ENCODE peak calls at places on chromosome 10, in five cellular contexts. One of them, this sample, is unnamed.

GRCh38 chr10:46229144-46229563 is 57.6 kb upstream of the ANTXRL start:
- DNase-seq in CD8-positive, alpha-beta T cell: peak; percentile 13
- DNase-seq in fibroblast of lung: no peak
- DNase-seq in colonic mucosa: peak; percentile 29
- DNase-seq in IMR-90: no peak
- DNase-seq in this sample: no peak

GRCh38 chr10:113895018-113895417 is 40.6 kb downstream of the NHLRC2 start:
- DNase-seq in colonic mucosa: no peak
- DNase-seq in fibroblast of lung: peak; percentile 65
- DNase-seq in IMR-90: peak; percentile 47
- DNase-seq in CD8-positive, alpha-beta T cell: no peak
- DNase-seq in this sample: peak; percentile 37

GRCh38 chr10:51427758-51428157 is 271.6 kb downstream of the CSTF2T start:
- DNase-seq in IMR-90: peak; percentile 23
- DNase-seq in fibroblast of lung: no peak
- DNase-seq in colonic mucosa: no peak
- DNase-seq in CD8-positive, alpha-beta T cell: no peak
- DNase-seq in this sample: no peak

GRCh38 chr10:66572700-66573099 is 353.1 kb upstream of the LRRTM3 start:
- DNase-seq in IMR-90: no peak
- DNase-seq in CD8-positive, alpha-beta T cell: no peak
- DNase-seq in fibroblast of lung: no peak
- DNase-seq in colonic mucosa: no peak
- DNase-seq in this sample: no peak

GRCh38 chr10:93820434-93820833 is 62.7 kb downstream of the LGI1 start:
- DNase-seq in fibroblast of lung: no peak
- DNase-seq in colonic mucosa: no peak
- DNase-seq in CD8-positive, alpha-beta T cell: no peak
- DNase-seq in IMR-90: no peak
- DNase-seq in this sample: peak; percentile 44

GRCh38 chr10:31645786-31646185 is 282.8 kb downstream of the ARHGAP12 start:
- DNase-seq in CD8-positive, alpha-beta T cell: no peak
- DNase-seq in colonic mucosa: no peak
- DNase-seq in fibroblast of lung: peak; percentile 72
- DNase-seq in IMR-90: no peak
- DNase-seq in this sample: peak; percentile 20

GRCh38 chr10:44307691-44308090 is 77.2 kb downstream of the CXCL12 start:
- DNase-seq in IMR-90: no peak
- DNase-seq in colonic mucosa: no peak
- DNase-seq in CD8-positive, alpha-beta T cell: no peak
- DNase-seq in fibroblast of lung: no peak
- DNase-seq in this sample: no peak

GRCh38 chr10:69409968-69410367 is 6.8 kb downstream of the TACR2 start:
- DNase-seq in IMR-90: no peak
- DNase-seq in colonic mucosa: no peak
- DNase-seq in CD8-positive, alpha-beta T cell: no peak
- DNase-seq in fibroblast of lung: no peak
- DNase-seq in this sample: no peak

GRCh38 chr10:12350167-12350872 is 973 bp downstream of the CAMK1D start:
- DNase-seq in IMR-90: peak; percentile 45
- DNase-seq in fibroblast of lung: peak; percentile 55
- DNase-seq in colonic mucosa: peak; percentile 70
- DNase-seq in CD8-positive, alpha-beta T cell: peak; percentile 54
- DNase-seq in this sample: peak; percentile 31

GRCh38 chr10:12726971-12727831 is 274.3 kb downstream of the CCDC3 start:
- DNase-seq in colonic mucosa: no peak
- DNase-seq in IMR-90: no peak
- DNase-seq in CD8-positive, alpha-beta T cell: no peak
- DNase-seq in fibroblast of lung: peak; percentile 79
- DNase-seq in this sample: peak; percentile 58

GRCh38 chr10:63166742-63167258 is 33.7 kb downstream of the NRBF2 start:
- DNase-seq in fibroblast of lung: peak; percentile 69
- DNase-seq in IMR-90: peak; percentile 85
- DNase-seq in CD8-positive, alpha-beta T cell: no peak
- DNase-seq in colonic mucosa: peak; percentile 27
- DNase-seq in this sample: peak; percentile 88

GRCh38 chr10:44416021-44416758 is 31.3 kb upstream of the CXCL12 start:
- DNase-seq in IMR-90: no peak
- DNase-seq in colonic mucosa: no peak
- DNase-seq in CD8-positive, alpha-beta T cell: no peak
- DNase-seq in fibroblast of lung: peak; percentile 49
- DNase-seq in this sample: peak; percentile 17

GRCh38 chr10:96205580-96205979 is 65.8 kb downstream of the BLNK start:
- DNase-seq in CD8-positive, alpha-beta T cell: no peak
- DNase-seq in fibroblast of lung: no peak
- DNase-seq in colonic mucosa: no peak
- DNase-seq in IMR-90: no peak
- DNase-seq in this sample: no peak

GRCh38 chr10:1104971-1105370 is 48.8 kb downstream of the WDR37 start:
- DNase-seq in colonic mucosa: no peak
- DNase-seq in fibroblast of lung: no peak
- DNase-seq in CD8-positive, alpha-beta T cell: no peak
- DNase-seq in IMR-90: no peak
- DNase-seq in this sample: no peak

GRCh38 chr10:35130588-35131146 is 4.0 kb downstream of the CREM start:
- DNase-seq in fibroblast of lung: no peak
- DNase-seq in CD8-positive, alpha-beta T cell: no peak
- DNase-seq in IMR-90: no peak
- DNase-seq in colonic mucosa: no peak
- DNase-seq in this sample: no peak

GRCh38 chr10:129761166-129761565 is 202.9 kb downstream of the EBF3 start:
- DNase-seq in colonic mucosa: peak; percentile 10
- DNase-seq in IMR-90: no peak
- DNase-seq in CD8-positive, alpha-beta T cell: peak; percentile 7
- DNase-seq in fibroblast of lung: no peak
- DNase-seq in this sample: no peak

GRCh38 chr10:131576341-131577177 is 265.0 kb upstream of the TCERG1L start:
- DNase-seq in colonic mucosa: peak; percentile 9
- DNase-seq in CD8-positive, alpha-beta T cell: peak; percentile 5
- DNase-seq in fibroblast of lung: no peak
- DNase-seq in IMR-90: no peak
- DNase-seq in this sample: no peak

GRCh38 chr10:12835709-12836108 is 165.8 kb downstream of the CCDC3 start:
- DNase-seq in IMR-90: peak; percentile 71
- DNase-seq in colonic mucosa: no peak
- DNase-seq in CD8-positive, alpha-beta T cell: no peak
- DNase-seq in fibroblast of lung: peak; percentile 87
- DNase-seq in this sample: peak; percentile 63

GRCh38 chr10:101319241-101319915 is 34.6 kb upstream of the BTRC start:
- DNase-seq in CD8-positive, alpha-beta T cell: no peak
- DNase-seq in IMR-90: peak; percentile 19
- DNase-seq in fibroblast of lung: peak; percentile 19
- DNase-seq in colonic mucosa: no peak
- DNase-seq in this sample: no peak

GRCh38 chr10:43878386-43878785 is 229.7 kb upstream of the ZNF32 start:
- DNase-seq in IMR-90: no peak
- DNase-seq in colonic mucosa: no peak
- DNase-seq in CD8-positive, alpha-beta T cell: no peak
- DNase-seq in fibroblast of lung: peak; percentile 38
- DNase-seq in this sample: no peak

GRCh38 chr10:62826275-62826674 is 10.1 kb upstream of the EGR2 start:
- DNase-seq in CD8-positive, alpha-beta T cell: no peak
- DNase-seq in fibroblast of lung: no peak
- DNase-seq in IMR-90: no peak
- DNase-seq in colonic mucosa: no peak
- DNase-seq in this sample: no peak

GRCh38 chr10:105925045-105925785 is 1239.3 kb downstream of the SORCS1 start:
- DNase-seq in CD8-positive, alpha-beta T cell: no peak
- DNase-seq in colonic mucosa: no peak
- DNase-seq in IMR-90: no peak
- DNase-seq in fibroblast of lung: no peak
- DNase-seq in this sample: no peak

GRCh38 chr10:113518816-113519591 is 33.8 kb upstream of the HABP2 start:
- DNase-seq in colonic mucosa: no peak
- DNase-seq in fibroblast of lung: peak; percentile 12
- DNase-seq in IMR-90: no peak
- DNase-seq in CD8-positive, alpha-beta T cell: no peak
- DNase-seq in this sample: no peak

GRCh38 chr10:104331208-104331838 is 6.9 kb downstream of the ITPRIP start:
- DNase-seq in CD8-positive, alpha-beta T cell: no peak
- DNase-seq in IMR-90: peak; percentile 84
- DNase-seq in colonic mucosa: no peak
- DNase-seq in fibroblast of lung: peak; percentile 81
- DNase-seq in this sample: peak; percentile 83

GRCh38 chr10:93514496-93514895 is 18.1 kb downstream of the CEP55 start:
- DNase-seq in IMR-90: peak; percentile 20
- DNase-seq in fibroblast of lung: no peak
- DNase-seq in colonic mucosa: no peak
- DNase-seq in CD8-positive, alpha-beta T cell: no peak
- DNase-seq in this sample: no peak

GRCh38 chr10:114504769-114505579 is 100.7 kb upstream of the AFAP1L2 start:
- DNase-seq in colonic mucosa: no peak
- DNase-seq in fibroblast of lung: peak; percentile 95
- DNase-seq in IMR-90: peak; percentile 91
- DNase-seq in CD8-positive, alpha-beta T cell: no peak
- DNase-seq in this sample: peak; percentile 83

GRCh38 chr10:7589748-7590147 is 77.0 kb downstream of the ITIH5 start:
- DNase-seq in IMR-90: no peak
- DNase-seq in CD8-positive, alpha-beta T cell: no peak
- DNase-seq in fibroblast of lung: no peak
- DNase-seq in colonic mucosa: no peak
- DNase-seq in this sample: no peak

GRCh38 chr10:132631348-132631735 is 93.8 kb downstream of the INPP5A start:
- DNase-seq in fibroblast of lung: peak; percentile 30
- DNase-seq in CD8-positive, alpha-beta T cell: no peak
- DNase-seq in colonic mucosa: peak; percentile 34
- DNase-seq in IMR-90: no peak
- DNase-seq in this sample: peak; percentile 80

GRCh38 chr10:94206176-94206575 is 156.6 kb downstream of the NOC3L start:
- DNase-seq in IMR-90: no peak
- DNase-seq in fibroblast of lung: no peak
- DNase-seq in CD8-positive, alpha-beta T cell: no peak
- DNase-seq in colonic mucosa: no peak
- DNase-seq in this sample: no peak

GRCh38 chr10:127889605-127890195 is 3.0 kb downstream of the CLRN3 start:
- DNase-seq in CD8-positive, alpha-beta T cell: no peak
- DNase-seq in IMR-90: peak; percentile 10
- DNase-seq in fibroblast of lung: peak; percentile 78
- DNase-seq in colonic mucosa: peak; percentile 34
- DNase-seq in this sample: peak; percentile 79

GRCh38 chr10:4450981-4451501 is 375.0 kb upstream of the AKR1E2 start:
- DNase-seq in colonic mucosa: no peak
- DNase-seq in CD8-positive, alpha-beta T cell: no peak
- DNase-seq in IMR-90: peak; percentile 90
- DNase-seq in fibroblast of lung: peak; percentile 85
- DNase-seq in this sample: peak; percentile 85

GRCh38 chr10:29522038-29522855 is 112.5 kb downstream of the SVIL start:
- DNase-seq in IMR-90: peak; percentile 10
- DNase-seq in CD8-positive, alpha-beta T cell: no peak
- DNase-seq in fibroblast of lung: peak; percentile 28
- DNase-seq in colonic mucosa: no peak
- DNase-seq in this sample: peak; percentile 86

GRCh38 chr10:67520924-67521520 is 175.0 kb downstream of the CTNNA3 start:
- DNase-seq in fibroblast of lung: peak; percentile 48
- DNase-seq in colonic mucosa: peak; percentile 29
- DNase-seq in CD8-positive, alpha-beta T cell: peak; percentile 19
- DNase-seq in IMR-90: peak; percentile 72
- DNase-seq in this sample: peak; percentile 54

GRCh38 chr10:79422178-79422892 is 23.1 kb downstream of the ZCCHC24 start:
- DNase-seq in CD8-positive, alpha-beta T cell: no peak
- DNase-seq in colonic mucosa: no peak
- DNase-seq in fibroblast of lung: peak; percentile 84
- DNase-seq in IMR-90: peak; percentile 96
- DNase-seq in this sample: peak; percentile 97

GRCh38 chr10:21340341-21340740 is 185.1 kb downstream of the SKIDA1 start:
- DNase-seq in colonic mucosa: no peak
- DNase-seq in CD8-positive, alpha-beta T cell: no peak
- DNase-seq in fibroblast of lung: no peak
- DNase-seq in IMR-90: no peak
- DNase-seq in this sample: peak; percentile 36
- H3K4me3 ChIP-seq in colonic mucosa: no peak overlapping the region
- H3K4me3 ChIP-seq in CD8-positive, alpha-beta T cell: no peak overlapping the region
- H3K4me3 ChIP-seq in fibroblast of lung: no peak overlapping the region
- H3K4me3 ChIP-seq in IMR-90: no peak overlapping the region
- H3K4me3 ChIP-seq in this sample: no peak overlapping the region

GRCh38 chr10:77587424-77587806 is 50.2 kb downstream of the KCNMA1 start:
- DNase-seq in IMR-90: no peak
- DNase-seq in fibroblast of lung: no peak
- DNase-seq in colonic mucosa: no peak
- DNase-seq in CD8-positive, alpha-beta T cell: no peak
- DNase-seq in this sample: no peak
- TF ChIP-seq CTCF in IMR-90: no peak
- TF ChIP-seq CTCF in fibroblast of lung: no peak
- TF ChIP-seq CTCF in colonic mucosa: no peak
- TF ChIP-seq CTCF in CD8-positive, alpha-beta T cell: no peak
- TF ChIP-seq CTCF in this sample: peak; percentile 4

DNA sequence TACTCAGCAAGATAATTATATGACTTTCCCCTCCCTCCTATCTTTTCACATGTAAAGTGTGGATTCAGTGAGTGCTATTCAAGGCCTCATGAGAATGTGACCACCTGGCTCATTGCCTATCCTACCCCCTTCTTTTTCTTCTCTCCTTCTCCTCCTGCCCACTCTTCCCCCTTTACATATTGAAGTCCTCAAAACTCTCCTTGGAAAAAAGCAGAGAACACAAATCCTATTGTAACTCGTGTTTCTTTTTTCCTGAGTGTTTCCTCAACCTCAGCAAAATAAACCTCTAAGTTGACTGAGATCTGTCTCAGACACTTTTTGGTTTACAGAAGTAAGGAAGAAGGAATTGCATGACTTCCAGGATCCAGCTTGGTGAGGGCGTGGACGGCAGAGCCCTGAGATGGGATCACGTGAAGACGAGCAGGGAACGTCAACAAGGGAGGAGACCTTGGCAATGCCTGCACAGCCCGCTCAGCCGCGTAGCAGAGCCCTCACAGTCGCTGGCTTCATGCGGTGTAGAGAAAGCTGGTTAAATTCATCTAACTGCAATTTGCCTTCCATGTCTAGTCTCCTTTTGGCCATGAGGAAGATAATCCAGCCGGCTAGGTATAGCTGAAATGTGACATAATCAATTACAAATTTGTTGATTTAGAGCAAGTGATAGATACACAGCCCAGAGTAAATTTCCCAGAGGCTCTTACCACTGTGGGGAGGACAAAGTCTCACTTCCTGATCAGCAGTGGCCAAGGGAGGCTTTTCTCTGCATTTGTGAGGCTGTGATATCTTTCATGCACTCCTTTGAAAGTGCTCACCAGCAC is 75.7 kb downstream of the LYZL2 start:
- DNase-seq in fibroblast of lung: peak; percentile 18
- DNase-seq in CD8-positive, alpha-beta T cell: no peak
- DNase-seq in colonic mucosa: peak; percentile 87
- DNase-seq in IMR-90: peak; percentile 11
- DNase-seq in this sample: peak; percentile 71
- H3K4me3 ChIP-seq in fibroblast of lung: peak overlapping the region; percentile 12
- H3K4me3 ChIP-seq in CD8-positive, alpha-beta T cell: no peak overlapping the region
- H3K4me3 ChIP-seq in colonic mucosa: peak overlapping the region; percentile 14
- H3K4me3 ChIP-seq in IMR-90: no peak overlapping the region
- H3K4me3 ChIP-seq in this sample: peak overlapping the region; percentile 26

DNA sequence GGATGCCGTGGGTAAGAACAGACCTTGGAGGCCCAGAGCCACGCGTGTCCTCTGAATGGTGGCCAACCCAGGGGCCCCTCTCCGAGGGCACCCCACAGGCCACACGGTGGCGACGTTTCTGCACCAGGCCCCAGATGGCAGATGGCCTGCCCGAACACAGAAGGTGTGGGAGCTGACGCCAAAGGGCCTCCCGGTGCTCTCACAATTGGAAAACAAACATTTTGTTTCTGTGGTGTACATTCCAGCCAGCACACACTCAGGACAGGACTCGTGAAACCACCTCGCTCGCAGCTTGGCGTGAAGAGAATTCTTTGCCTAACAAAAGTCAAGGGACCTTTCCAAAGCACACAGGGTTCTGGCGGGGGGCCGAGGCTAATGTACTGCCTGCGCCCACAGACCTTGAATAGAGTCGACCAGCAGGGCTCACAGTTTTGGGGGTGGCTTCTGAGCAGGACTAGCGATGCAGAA is 112.1 kb downstream of the FAM53B start:
- DNase-seq in colonic mucosa: no peak
- DNase-seq in CD8-positive, alpha-beta T cell: peak; percentile 43
- DNase-seq in fibroblast of lung: peak; percentile 63
- DNase-seq in IMR-90: no peak
- DNase-seq in this sample: peak; percentile 67
- TF ChIP-seq CTCF in colonic mucosa: no peak
- TF ChIP-seq CTCF in CD8-positive, alpha-beta T cell: peak; percentile 42
- TF ChIP-seq CTCF in fibroblast of lung: peak; percentile 43
- TF ChIP-seq CTCF in IMR-90: peak; percentile 25
- TF ChIP-seq CTCF in this sample: peak; percentile 56